ENCODE peak calls at places on chromosomes 5 and 9, in six cellular contexts. Z is HT1080; Y is foreskin fibroblast; T is HEK293T; N is activated effector memory CD4-positive, alpha-beta T cell treated with anti-CD3 and anti-CD28 coated beads, Interleukin-2, amount 50 U/mL, for 16 hours; G is hypothalamus. H is an unnamed sample.

GRCh38 chr5:54876561-54876960 is 108.8 kb downstream of the ESM1 start:
- DNase-seq in Z (no peak), Y (no peak), T (no peak), N (no peak), G (no peak), H (no peak)

GRCh38 chr5:173620784-173621183 is 4.3 kb upstream of the BOD1 start:
- DNase-seq in Z (no peak), Y (no peak), T (no peak), N (no peak), G (no peak), H (no peak)

GRCh38 chr5:145660897-145661650 is 174.1 kb downstream of the PRELID2 start:
- DNase-seq in Z (no peak), Y (peak; percentile 58), T (no peak), N (no peak), G (no peak), H (no peak)

GRCh38 chr9:127793093-127793708 is 7.4 kb downstream of the CDK9 start:
- DNase-seq in Z (peak; percentile 38), Y (peak; percentile 65), T (no peak), N (no peak), G (no peak), H (no peak)

GRCh38 chr9:135152608-135153337 is 65.3 kb downstream of the OLFM1 start:
- DNase-seq in Z (peak; percentile 19), Y (no peak), T (peak; percentile 20), N (no peak), G (no peak), H (no peak)

GRCh38 chr5:40484495-40484894 is 195.2 kb upstream of the PTGER4 start:
- DNase-seq in Z (no peak), Y (no peak), T (no peak), N (no peak), G (no peak), H (no peak)

GRCh38 chr5:135433626-135434426 is 13.3 kb downstream of the DCANP1 start:
- DNase-seq in Z (no peak), Y (peak; percentile 38), T (peak; percentile 3), N (no peak), G (no peak), H (no peak)

GRCh38 chr5:149938272-149938671 is 6.3 kb downstream of the PDE6A start:
- DNase-seq in Z (peak; percentile 91), Y (peak; percentile 62), T (no peak), N (no peak), G (no peak), H (no peak)

GRCh38 chr9:134932171-134932570 is 14.5 kb upstream of the FCN1 start:
- DNase-seq in Z (no peak), Y (no peak), T (no peak), N (no peak), G (no peak), H (no peak)

GRCh38 chr5:137481596-137481995 is 17.5 kb downstream of the SPOCK1 start:
- DNase-seq in Z (no peak), Y (no peak), T (no peak), N (no peak), G (no peak), H (no peak)

GRCh38 chr5:139426222-139426885 is 13.0 kb downstream of the DNAJC18 start:
- DNase-seq in Z (peak; percentile 33), Y (peak; percentile 59), T (no peak), N (no peak), G (no peak), H (no peak)

GRCh38 chr5:98109561-98110006 is 663.9 kb upstream of the RGMB start:
- DNase-seq in Z (peak; percentile 98), Y (peak; percentile 83), T (no peak), N (no peak), G (no peak), H (no peak)

GRCh38 chr5:146369691-146370090 is 31.1 kb downstream of the POU4F3 start:
- DNase-seq in Z (peak; percentile 77), Y (peak; percentile 14), T (no peak), N (no peak), G (no peak), H (no peak)

GRCh38 chr5:150627731-150628545 is 12.5 kb upstream of the SYNPO start:
- DNase-seq in Z (no peak), Y (no peak), T (no peak), N (no peak), G (no peak), H (no peak)

GRCh38 chr5:151591144-151591819 is at the start of gene FAT2:
- DNase-seq in Z (no peak), Y (no peak), T (no peak), N (no peak), G (no peak), H (no peak)

GRCh38 chr9:91836515-91836914 is 113.5 kb downstream of the ROR2 start:
- DNase-seq in Z (no peak), Y (no peak), T (no peak), N (no peak), G (no peak), H (no peak)

GRCh38 chr5:146426853-146427618 is 20.1 kb upstream of the TCERG1 start:
- DNase-seq in Z (peak; percentile 36), Y (peak; percentile 23), T (peak; percentile 60), N (no peak), G (no peak), H (no peak)

GRCh38 chr9:89425921-89426388 is 72.0 kb downstream of the SEMA4D start:
- DNase-seq in Z (no peak), Y (no peak), T (no peak), N (no peak), G (peak; percentile 56), H (peak; percentile 49)

GRCh38 chr9:128892223-128892892 is 10.4 kb downstream of the LRRC8A start:
- DNase-seq in Z (peak; percentile 96), Y (peak; percentile 95), T (no peak), N (no peak), G (peak; percentile 83), H (peak; percentile 93)

H was measured in C1 segment of cervical spinal cord.